ENCODE peak calls at places on chromosomes 12 and 14, in seven cellular contexts. P, F, X, W, E, B and O are unnamed samples.

GRCh38 chr14:79076428-79076827 is 906.3 kb downstream of the NRXN3 start:
- DNase-seq in P (no peak), F (no peak), X (no peak), W (no peak), E (no peak), B (no peak), O (no peak)

GRCh38 chr14:67411820-67412421 is at the start of gene PLEK2:
- DNase-seq in P (no peak), F (peak; percentile 64), X (peak; percentile 81), W (no peak), E (peak; percentile 63), B (peak; percentile 80), O (peak; percentile 7)

GRCh38 chr14:68291820-68292219 is 472.2 kb downstream of the RAD51B start:
- DNase-seq in P (no peak), F (no peak), X (peak; percentile 37), W (no peak), E (no peak), B (no peak), O (no peak)

GRCh38 chr14:72521045-72521444 is 372.9 kb downstream of the DPF3 start:
- DNase-seq in P (no peak), F (no peak), X (no peak), W (no peak), E (no peak), B (no peak), O (no peak)

GRCh38 chr14:56339855-56340701 is 221.9 kb downstream of the PELI2 start:
- DNase-seq in P (peak; percentile 80), F (peak; percentile 84), X (peak; percentile 53), W (peak; percentile 89), E (peak; percentile 98), B (peak; percentile 75), O (peak; percentile 12)

GRCh38 chr12:62730649-62731377 is 204.1 kb downstream of the PPM1H start:
- DNase-seq in P (no peak), F (no peak), X (no peak), W (peak; percentile 49), E (peak; percentile 89), B (no peak), O (no peak)

GRCh38 chr12:81992461-81992860 is 233.3 kb upstream of the PPFIA2 start:
- DNase-seq in P (no peak), F (no peak), X (peak; percentile 21), W (peak; percentile 1), E (peak; percentile 5), B (no peak), O (no peak)

GRCh38 chr12:65959452-65959851 is 135.2 kb downstream of the HMGA2 start:
- DNase-seq in P (no peak), F (no peak), X (no peak), W (no peak), E (no peak), B (no peak), O (no peak)

GRCh38 chr12:3950714-3951320 is 77.6 kb upstream of the PARP11 start:
- DNase-seq in P (no peak), F (no peak), X (no peak), W (no peak), E (no peak), B (no peak), O (peak; percentile 53)

GRCh38 chr12:99978152-99978551 is 6.6 kb downstream of the ANKS1B start:
- DNase-seq in P (no peak), F (no peak), X (no peak), W (no peak), E (no peak), B (no peak), O (no peak)

GRCh38 chr12:51381226-51382079 is 9.8 kb downstream of the GALNT6 start:
- DNase-seq in P (no peak), F (no peak), X (no peak), W (peak; percentile 68), E (peak; percentile 60), B (no peak), O (no peak)

GRCh38 chr12:88752183-88752582 is 171.9 kb upstream of the KITLG start:
- DNase-seq in P (no peak), F (no peak), X (no peak), W (no peak), E (no peak), B (no peak), O (no peak)

GRCh38 chr12:131132118-131132892 is 178.6 kb downstream of the ADGRD1 start:
- DNase-seq in P (peak; percentile 76), F (peak; percentile 82), X (peak; percentile 47), W (no peak), E (peak; percentile 85), B (peak; percentile 69), O (peak; percentile 58)

GRCh38 chr12:68364893-68365725 is 32.9 kb upstream of the MDM1 start:
- DNase-seq in P (peak; percentile 95), F (peak; percentile 94), X (peak; percentile 57), W (peak; percentile 90), E (peak; percentile 99), B (peak; percentile 97), O (peak; percentile 96)

GRCh38 chr12:123928274-123928865 is 44.3 kb downstream of the CCDC92 start:
- DNase-seq in P (no peak), F (no peak), X (no peak), W (no peak), E (no peak), B (no peak), O (no peak)

GRCh38 chr12:46164186-46164585 is 104.7 kb downstream of the SLC38A1 start:
- DNase-seq in P (no peak), F (no peak), X (no peak), W (no peak), E (no peak), B (no peak), O (no peak)

GRCh38 chr14:74299061-74299545 is 3.6 kb downstream of the ABCD4 start:
- DNase-seq in P (no peak), F (no peak), X (peak; percentile 22), W (peak; percentile 73), E (peak; percentile 85), B (no peak), O (no peak)

GRCh38 chr12:121278450-121279375 is 17.8 kb downstream of the CAMKK2 start:
- DNase-seq in P (peak; percentile 71), F (peak; percentile 55), X (no peak), W (peak; percentile 94), E (peak; percentile 96), B (peak; percentile 74), O (no peak)

GRCh38 chr14:22316473-22316872 is 272.6 kb downstream of the DAD1 start:
- DNase-seq in P (no peak), F (no peak), X (no peak), W (no peak), E (no peak), B (no peak), O (no peak)

GRCh38 chr14:105665247-105665950 is 139.0 kb downstream of the TMEM121 start:
- DNase-seq in P (no peak), F (no peak), X (no peak), W (no peak), E (no peak), B (no peak), O (no peak)

GRCh38 chr14:105660816-105661531 is 134.6 kb downstream of the TMEM121 start:
- DNase-seq in P (no peak), F (no peak), X (no peak), W (no peak), E (no peak), B (no peak), O (no peak)

GRCh38 chr14:105665951-105666277 is 139.5 kb downstream of the TMEM121 start:
- DNase-seq in P (no peak), F (no peak), X (no peak), W (no peak), E (no peak), B (no peak), O (no peak)

GRCh38 chr14:105664691-105665090 is 138.3 kb downstream of the TMEM121 start:
- DNase-seq in P (no peak), F (no peak), X (no peak), W (no peak), E (no peak), B (no peak), O (no peak)

GRCh38 chr14:105659935-105660527 is 133.6 kb downstream of the TMEM121 start:
- DNase-seq in P (no peak), F (no peak), X (no peak), W (no peak), E (no peak), B (no peak), O (no peak)
- H3K27ac ChIP-seq in P (no peak overlapping the region), F (no peak overlapping the region), X (no peak overlapping the region), W (no peak overlapping the region), E (no peak overlapping the region), B (no peak overlapping the region), O (no peak overlapping the region)

GRCh38 chr12:111444706-111445310 is 39.1 kb downstream of the SH2B3 start:
- DNase-seq in P (peak; percentile 83), F (peak; percentile 76), X (no peak), W (no peak), E (peak; percentile 33), B (peak; percentile 83), O (peak; percentile 85)

GRCh38 chr12:111445311-111446043 is 39.8 kb downstream of the SH2B3 start:
- DNase-seq in P (no peak), F (no peak), X (no peak), W (no peak), E (peak; percentile 33), B (no peak), O (no peak)

GRCh38 chr12:111447571-111448265 is 42.0 kb downstream of the SH2B3 start:
- DNase-seq in P (no peak), F (no peak), X (no peak), W (no peak), E (no peak), B (no peak), O (no peak)

GRCh38 chr12:111446631-111447570 is 41.2 kb downstream of the SH2B3 start:
- DNase-seq in P (no peak), F (no peak), X (no peak), W (no peak), E (no peak), B (no peak), O (no peak)

GRCh38 chr12:111446044-111446581 is 40.4 kb downstream of the SH2B3 start:
- DNase-seq in P (peak; percentile 65), F (no peak), X (no peak), W (peak; percentile 97), E (peak; percentile 36), B (no peak), O (no peak)
- H3K27me3 ChIP-seq in P (no peaks in the 10 kb centered on the region), F (no peaks in the 10 kb centered on the region), X (no peaks in the 10 kb centered on the region), W (no peaks in the 10 kb centered on the region), E (no peaks in the 10 kb centered on the region), B (no peaks in the 10 kb centered on the region), O (no peaks in the 10 kb centered on the region)

DNA sequence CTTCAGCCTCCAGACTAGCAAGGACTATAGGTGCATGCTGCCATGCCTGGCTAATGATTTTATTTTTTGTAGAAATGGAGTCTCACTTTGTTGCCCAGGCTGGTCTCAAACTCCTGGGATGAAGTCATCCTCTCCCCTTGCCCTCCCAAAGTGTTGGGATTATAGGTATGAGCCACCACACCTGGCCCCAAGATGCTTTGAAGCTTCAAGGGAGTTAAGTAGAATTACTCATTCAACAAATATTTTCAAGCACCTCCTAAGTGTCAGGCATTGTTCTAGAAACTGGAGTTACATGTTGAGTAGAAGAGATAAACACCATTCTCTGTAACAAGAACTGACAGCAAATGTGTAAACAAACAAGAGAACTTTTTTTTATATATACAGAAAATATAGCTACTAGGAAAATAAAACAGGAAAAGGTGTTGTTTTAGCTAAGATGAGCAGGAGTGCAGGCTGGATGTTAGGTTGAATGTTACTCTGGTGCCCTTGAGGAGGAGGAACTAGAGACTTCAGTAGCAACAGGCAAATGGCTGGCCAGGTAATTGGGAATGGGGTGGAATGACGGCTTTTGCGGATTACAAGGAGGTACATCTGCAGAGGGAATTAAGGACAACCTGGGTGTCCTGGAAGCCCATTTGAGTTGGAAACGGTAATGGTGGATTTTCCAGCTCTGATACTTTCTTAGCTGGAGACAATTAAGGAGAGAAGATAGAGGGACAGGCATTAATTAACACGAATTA is 32.0 kb upstream of the CFAP54 start:
- DNase-seq in P (no peak), F (no peak), X (peak; percentile 37), W (peak; percentile 28), E (no peak), B (no peak), O (no peak)
- H3K4me3 ChIP-seq in P (no peak overlapping the region), F (no peak overlapping the region), X (no peak overlapping the region), W (no peak overlapping the region), E (no peak overlapping the region), B (no peak overlapping the region), O (no peak overlapping the region)

GRCh38 chr12:92396647-92397258 is 251.1 kb upstream of the BTG1 start:
- DNase-seq in P (no peak), F (no peak), X (no peak), W (no peak), E (peak; percentile 86), B (no peak), O (no peak)
- H3K27ac ChIP-seq in P (no peak overlapping the region), F (no peak overlapping the region), X (no peak overlapping the region), W (no peak overlapping the region), E (peak overlapping the region; percentile 33), B (no peak overlapping the region), O (no peak overlapping the region)